ENCODE peak calls at places on chromosomes 2 and 18, in five cellular contexts. J is NB4, F is breast epithelium, S is GM12865, R is A549. B is an unnamed sample.

GRCh38 chr2:132623096-132623839 is 46.7 kb downstream of the LYPD1 start:
- DNase-seq in J (peak), R (no peak), F (no peak), S (no peak), B (no peak)

GRCh38 chr2:15315411-15315810 is 245.7 kb downstream of the NBAS start:
- DNase-seq in R (no peak), J (no peak), F (no peak), S (no peak), B (no peak)

GRCh38 chr2:148640767-148641166 is 3.8 kb upstream of the EPC2 start:
- DNase-seq in S (no peak), J (no peak), R (peak), F (no peak), B (no peak)

GRCh38 chr2:44550571-44550970 is 188.8 kb downstream of the CAMKMT start:
- DNase-seq in S (no peak), F (no peak), R (no peak), J (peak), B (no peak)

GRCh38 chr18:45416168-45416567 is 199.1 kb upstream of the SLC14A2 start:
- DNase-seq in R (no peak), S (no peak), F (no peak), J (no peak), B (no peak)

GRCh38 chr2:216315817-216316603 is 56.3 kb downstream of the MARCHF4 start:
- DNase-seq in R (peak), S (no peak), F (no peak), J (no peak), B (no peak)

GRCh38 chr2:8448822-8449577 is 232.9 kb upstream of the ID2 start:
- DNase-seq in J (no peak), F (no peak), S (no peak), R (no peak), B (no peak)

GRCh38 chr2:36824281-36824680 is 127.8 kb downstream of the VIT start:
- DNase-seq in J (no peak), R (no peak), S (no peak), F (no peak), B (no peak)

GRCh38 chr2:209334188-209335017 is 89.4 kb upstream of the MAP2 start:
- DNase-seq in J (peak), S (peak), F (no peak), R (peak), B (no peak)

GRCh38 chr2:178478102-178478441 is 328 bp downstream of the FKBP7 start:
- DNase-seq in S (peak), R (no peak), F (no peak), J (peak), B (no peak)

GRCh38 chr2:19187323-19188020 is 171.0 kb downstream of the OSR1 start:
- DNase-seq in S (no peak), F (no peak), J (no peak), R (no peak), B (no peak)

GRCh38 chr2:144354953-144355352 is 165.0 kb downstream of the ZEB2 start:
- DNase-seq in F (no peak), R (no peak), S (no peak), J (no peak), B (no peak)

DNA sequence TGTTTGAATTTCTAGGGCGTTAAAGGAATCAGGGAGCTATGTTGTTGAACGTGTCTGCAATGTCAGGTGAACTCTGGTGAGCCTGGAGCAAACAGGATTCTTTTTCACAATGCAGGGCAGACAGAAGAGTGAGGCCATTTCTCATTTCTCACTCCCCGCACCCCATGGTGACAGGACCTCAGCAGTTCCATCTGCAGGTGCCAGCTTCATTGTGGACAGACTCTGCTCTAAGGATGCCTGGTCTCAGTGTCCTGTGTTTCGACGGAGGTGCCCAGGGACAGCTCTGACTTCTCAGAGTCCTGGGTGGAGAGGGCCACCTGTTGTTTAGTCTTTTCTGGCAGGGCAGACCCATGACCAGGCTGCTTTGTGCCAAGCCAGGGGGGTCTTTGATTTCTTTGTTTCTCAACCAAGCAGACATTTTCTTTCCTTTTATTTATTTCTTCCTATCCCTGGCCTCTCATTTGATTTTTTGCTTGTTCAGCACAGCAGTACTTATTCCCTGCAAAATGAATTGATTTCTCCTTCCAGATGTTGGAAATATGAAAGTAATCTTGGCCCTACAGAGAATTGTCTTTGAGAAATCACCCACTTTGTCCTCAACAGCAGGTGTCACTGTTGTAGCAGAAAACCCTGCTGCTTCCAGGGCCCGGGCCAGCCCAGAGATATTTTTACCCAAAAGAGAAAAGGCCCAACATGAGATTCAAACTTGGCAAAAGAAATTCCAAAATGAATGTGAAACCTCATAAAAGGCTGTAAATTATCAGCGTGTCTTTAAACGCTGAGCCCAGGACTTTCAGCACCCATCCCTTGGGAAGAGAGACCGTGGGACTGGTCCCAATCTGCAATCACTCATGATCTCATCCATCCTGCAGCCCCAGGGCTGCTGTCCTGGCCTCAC is 201.6 kb downstream of the RNF144A start:
- DNase-seq in S (peak), J (peak), F (no peak), R (peak), B (no peak)
- TF ChIP-seq CTCF in S (peak), J (peak), F (no peak), R (peak), B (no peak)

GRCh38 chr2:101570121-101570520 is 95.2 kb upstream of the RFX8 start:
- DNase-seq in R (no peak), F (no peak), S (no peak), J (peak), B (no peak)

GRCh38 chr2:101566632-101567228 is 91.8 kb upstream of the RFX8 start:
- DNase-seq in F (no peak), R (peak), J (no peak), S (no peak), B (no peak)

GRCh38 chr2:101568969-101569368 is 94.1 kb upstream of the RFX8 start:
- DNase-seq in S (no peak), R (no peak), J (no peak), F (no peak), B (no peak)

GRCh38 chr2:101574622-101575021 is 99.7 kb upstream of the RFX8 start:
- DNase-seq in J (no peak), R (no peak), S (no peak), F (no peak), B (no peak)

DNA sequence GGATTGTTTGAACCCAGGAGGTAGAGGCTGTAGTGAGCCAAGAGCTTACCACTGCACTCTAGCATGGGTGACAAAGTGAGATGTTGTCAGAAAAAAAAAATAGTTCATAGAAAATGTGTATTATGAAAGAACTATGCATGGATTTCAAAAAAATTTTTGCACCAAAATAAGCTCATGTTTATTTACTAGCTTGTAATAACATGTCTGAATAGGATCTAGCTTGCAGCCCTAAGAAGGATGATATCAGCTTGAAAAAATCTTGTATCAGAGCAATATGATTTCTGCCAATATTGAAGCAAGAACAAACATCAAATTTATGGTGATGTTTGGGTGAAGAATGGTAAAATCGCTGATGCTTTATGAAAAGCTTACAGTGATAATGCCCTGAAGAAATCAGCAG is 97.0 kb upstream of the RFX8 start:
- DNase-seq in J (no peak), F (no peak), R (no peak), S (no peak), B (no peak)
- TF ChIP-seq CTCF in J (no peak), F (no peak), R (no peak), S (no peak), B (no peak)

DNA sequence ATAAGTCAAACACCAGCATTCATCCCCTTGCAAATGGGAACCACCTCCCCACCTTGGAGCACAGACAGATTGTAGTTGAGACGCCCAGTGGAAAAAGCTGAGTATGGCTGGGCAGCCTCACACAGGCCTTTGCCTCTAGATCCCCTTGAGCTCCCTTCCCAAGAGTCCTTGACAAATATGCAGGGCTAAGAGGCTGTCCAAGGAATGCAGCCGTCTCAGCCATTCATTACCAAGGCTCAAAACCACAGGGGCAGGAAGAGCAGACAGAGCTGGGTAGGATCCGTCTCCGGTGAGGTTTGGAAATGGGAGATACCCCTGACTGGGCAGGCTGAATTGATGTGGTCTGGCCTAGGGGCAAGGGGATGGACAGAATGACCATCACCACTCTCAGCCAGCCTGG is 557.1 kb downstream of the TNS1 start:
- DNase-seq in S (no peak), R (no peak), F (no peak), J (no peak), B (no peak)
- TF ChIP-seq CTCF in S (no peak), R (no peak), F (no peak), J (no peak), B (no peak)

GRCh38 chr18:31610841-31611240 is 19.2 kb downstream of the TTR start:
- DNase-seq in J (peak), S (peak), F (no peak), R (peak), B (no peak)
- TF ChIP-seq CTCF in J (no peak), S (peak), F (no peak), R (no peak), B (no peak)

DNA sequence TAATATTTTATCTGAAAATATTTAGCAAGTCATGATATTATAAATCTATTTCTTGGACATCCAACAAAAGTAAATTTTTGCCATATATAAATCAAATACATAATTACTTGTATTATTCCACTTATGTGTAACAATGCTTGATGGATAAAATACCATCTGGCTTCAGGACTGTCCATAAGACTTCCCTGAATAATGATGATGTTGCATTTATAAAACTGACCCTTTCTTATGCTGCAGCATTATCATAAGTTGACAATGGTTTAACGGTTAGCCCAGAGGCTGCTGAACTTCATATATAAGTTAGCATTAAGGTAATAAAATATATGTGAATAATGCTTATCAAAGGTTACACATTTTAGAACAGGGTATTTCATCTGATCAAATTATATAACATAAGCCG is 95.4 kb downstream of the CDH2 start:
- DNase-seq in F (no peak), S (no peak), R (no peak), J (no peak), B (no peak)
- TF ChIP-seq CTCF in F (no peak), S (no peak), R (no peak), J (no peak), B (no peak)

GRCh38 chr2:235006461-235006860 is 54.6 kb downstream of the SH3BP4 start:
- DNase-seq in R (no peak), J (no peak), F (no peak), S (no peak), B (no peak)

GRCh38 chr2:235004289-235004903 is 52.6 kb downstream of the SH3BP4 start:
- DNase-seq in S (no peak), J (no peak), F (no peak), R (no peak), B (no peak)

GRCh38 chr2:235005023-235005422 is 53.2 kb downstream of the SH3BP4 start:
- DNase-seq in J (no peak), F (no peak), S (no peak), R (no peak), B (no peak)

GRCh38 chr2:235006986-235007385 is 55.2 kb downstream of the SH3BP4 start:
- DNase-seq in R (no peak), J (no peak), F (no peak), S (no peak), B (no peak)

DNA sequence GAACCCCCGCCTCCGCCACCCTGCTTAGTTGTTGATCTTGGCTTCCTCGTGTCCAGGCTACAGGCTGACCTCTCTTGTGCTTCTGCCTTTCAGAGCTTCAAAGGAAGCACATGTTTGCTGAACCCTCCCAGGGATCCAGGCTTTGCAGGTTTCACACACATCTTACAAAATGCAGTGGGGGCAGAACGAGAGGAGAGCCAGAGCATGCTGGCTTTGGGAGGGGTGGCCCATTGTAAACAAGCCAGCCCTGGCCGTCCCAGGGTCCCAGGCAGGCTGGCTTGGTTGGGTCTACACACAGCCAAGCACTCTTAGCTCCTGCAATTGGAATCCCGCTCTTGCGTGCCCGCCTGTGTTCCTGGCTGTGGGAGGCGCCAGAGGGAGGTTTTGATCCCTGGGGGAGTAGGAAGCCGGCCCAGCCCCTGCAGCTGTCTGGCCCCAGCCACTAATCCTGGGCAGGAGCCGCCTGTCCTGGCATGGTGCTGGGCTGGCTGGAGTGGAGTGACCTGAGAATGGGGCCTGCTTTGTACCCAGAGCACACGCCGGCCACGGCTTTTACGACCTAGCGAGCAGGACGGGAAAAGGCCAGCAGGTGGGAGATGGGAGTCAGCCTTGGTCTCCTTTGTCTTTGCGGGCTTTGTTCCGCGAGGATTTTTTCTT is 53.9 kb downstream of the SH3BP4 start:
- DNase-seq in R (no peak), F (no peak), S (no peak), J (no peak), B (no peak)
- TF ChIP-seq CTCF in R (no peak), F (no peak), S (no peak), J (no peak), B (no peak)

GRCh38 chr2:46875226-46875899 is 40.2 kb downstream of the MCFD2 start:
- DNase-seq in S (no peak), J (no peak), R (no peak), F (no peak), B (no peak)

GRCh38 chr2:46871976-46872381 is 43.6 kb downstream of the MCFD2 start:
- DNase-seq in J (no peak), R (no peak), S (no peak), F (no peak), B (no peak)

GRCh38 chr2:46872876-46873631 is 42.6 kb downstream of the MCFD2 start:
- DNase-seq in S (no peak), R (no peak), F (no peak), J (no peak), B (no peak)

GRCh38 chr2:46873632-46874068 is 42.0 kb downstream of the MCFD2 start:
- DNase-seq in F (peak), S (no peak), R (peak), J (peak), B (no peak)

DNA sequence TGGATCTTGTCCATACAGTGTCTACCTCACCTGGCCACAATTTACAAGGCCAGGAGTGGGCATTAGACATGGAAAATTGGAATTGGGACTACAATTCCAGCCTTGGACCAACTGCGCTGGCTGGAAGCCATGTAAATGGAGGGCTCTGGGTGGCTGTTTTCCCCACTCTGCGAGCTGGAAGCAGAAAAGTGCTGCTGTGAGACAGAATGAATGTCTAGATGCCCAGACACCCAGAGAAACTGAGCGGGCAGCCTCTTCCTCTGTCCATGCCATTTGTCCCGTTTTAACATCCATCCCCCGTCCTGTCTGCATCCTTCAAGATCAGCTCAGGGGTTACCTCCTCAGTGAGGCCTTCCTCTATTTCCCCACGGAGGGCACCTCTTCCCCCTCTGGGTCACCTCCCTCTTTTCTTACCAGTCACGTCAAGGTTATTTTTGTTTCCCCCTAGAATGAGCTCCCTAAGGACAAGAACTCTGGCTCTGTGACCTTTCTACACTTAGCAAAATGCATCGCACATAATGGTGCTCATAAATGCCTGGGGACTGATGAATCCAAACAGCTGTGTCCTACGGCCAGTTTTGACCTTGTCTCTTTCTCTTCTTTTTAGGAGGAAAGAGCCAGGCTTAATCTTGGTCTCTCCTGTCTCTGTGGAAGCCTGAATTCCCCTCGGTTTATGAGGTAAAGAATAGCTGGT is 41.2 kb downstream of the MCFD2 start:
- DNase-seq in F (no peak), J (no peak), S (no peak), R (no peak), B (no peak)
- TF ChIP-seq CTCF in F (no peak), J (no peak), S (no peak), R (no peak), B (no peak)

DNA sequence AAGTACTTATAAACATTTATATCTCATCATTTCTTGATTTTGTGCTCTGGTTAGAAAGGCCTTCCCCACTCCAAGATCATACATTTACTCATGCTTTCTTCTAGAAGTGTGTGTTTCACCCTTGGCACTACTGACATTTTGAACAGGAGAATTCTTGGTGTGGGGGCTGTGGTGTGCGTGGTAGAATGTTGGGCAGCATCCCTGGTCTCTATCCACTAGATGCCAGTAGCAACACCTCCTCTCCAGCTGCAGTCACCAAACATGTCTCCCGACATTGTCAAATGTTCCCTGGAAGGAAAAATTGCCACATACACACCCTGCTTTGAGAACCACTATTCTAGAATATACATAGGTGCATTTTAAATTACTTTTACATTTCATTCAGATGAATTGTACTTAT is 8.7 kb upstream of the TGIF1 start:
- DNase-seq in J (peak), S (no peak), R (peak), F (no peak), B (no peak)
- TF ChIP-seq CTCF in J (peak), S (no peak), R (peak), F (no peak), B (no peak)

GRCh38 chr2:190200603-190201002 is 119.0 kb downstream of the HIBCH start:
- DNase-seq in J (no peak), F (no peak), R (no peak), S (no peak), B (no peak)
- TF ChIP-seq CTCF in J (no peak), F (no peak), R (no peak), S (no peak), B (no peak)

GRCh38 chr18:57437782-57438668 is 2.9 kb downstream of the ONECUT2 start:
- DNase-seq in R (peak), S (peak), J (peak), F (no peak), B (peak)
- TF ChIP-seq CTCF in R (peak), S (peak), J (peak), F (peak), B (no peak)